ENCODE peak calls at places on chromosomes 2 and 18, in seven cellular contexts. C is tibial artery, S is kidney, B is neural progenitor cell, H is MM.1S, K is AG09309, E is heart right ventricle. M is an unnamed sample.

GRCh38 chr2:231548752-231549151 is 18.5 kb upstream of the NMUR1 start:
- DNase-seq in H (no peak), C (no peak), K (no peak), E (no peak), B (no peak), S (no peak), M (no peak)

GRCh38 chr2:127040169-127040568 is 66.8 kb downstream of the BIN1 start:
- DNase-seq in H (no peak), B (no peak), C (no peak), K (no peak), E (no peak), S (no peak), M (no peak)

GRCh38 chr2:40431600-40431955 is 20.3 kb downstream of the SLC8A1 start:
- DNase-seq in E (no peak), K (peak), B (no peak), S (no peak), H (no peak), C (peak), M (peak)

GRCh38 chr2:219178377-219179175 is 501 bp downstream of the RETREG2 start:
- DNase-seq in E (peak), C (peak), H (peak), S (no peak), B (peak), K (no peak), M (peak)

GRCh38 chr2:188786368-188786781 is 187.8 kb upstream of the COL3A1 start:
- DNase-seq in C (no peak), S (no peak), B (no peak), K (peak), H (no peak), E (peak), M (peak)

GRCh38 chr18:61738042-61738441 is 154.8 kb downstream of the RNF152 start:
- DNase-seq in C (peak), E (no peak), B (no peak), K (no peak), S (no peak), H (no peak), M (peak)

GRCh38 chr2:118539290-118539689 is 308.2 kb downstream of the EN1 start:
- DNase-seq in E (peak), S (no peak), H (no peak), K (peak), B (peak), C (peak), M (peak)

GRCh38 chr2:241213036-241213435 is 24.6 kb downstream of the ANO7 start:
- DNase-seq in S (no peak), B (no peak), K (no peak), C (no peak), H (no peak), E (no peak), M (no peak)

GRCh38 chr2:57877811-57878572 is 168.6 kb upstream of the VRK2 start:
- DNase-seq in S (no peak), H (no peak), E (no peak), B (no peak), C (no peak), K (no peak), M (no peak)

GRCh38 chr2:176583530-176584101 is 314.4 kb downstream of the MTX2 start:
- DNase-seq in E (no peak), H (no peak), C (no peak), S (peak), K (no peak), B (no peak), M (no peak)

GRCh38 chr18:56238576-56238975 is 399.8 kb downstream of the TXNL1 start:
- DNase-seq in K (no peak), H (no peak), B (no peak), E (no peak), C (no peak), S (no peak), M (no peak)
- TF ChIP-seq CTCF in K (no peak), H (peak), B (peak), E (no peak), C (no peak), S (no peak), M (no peak)

DNA sequence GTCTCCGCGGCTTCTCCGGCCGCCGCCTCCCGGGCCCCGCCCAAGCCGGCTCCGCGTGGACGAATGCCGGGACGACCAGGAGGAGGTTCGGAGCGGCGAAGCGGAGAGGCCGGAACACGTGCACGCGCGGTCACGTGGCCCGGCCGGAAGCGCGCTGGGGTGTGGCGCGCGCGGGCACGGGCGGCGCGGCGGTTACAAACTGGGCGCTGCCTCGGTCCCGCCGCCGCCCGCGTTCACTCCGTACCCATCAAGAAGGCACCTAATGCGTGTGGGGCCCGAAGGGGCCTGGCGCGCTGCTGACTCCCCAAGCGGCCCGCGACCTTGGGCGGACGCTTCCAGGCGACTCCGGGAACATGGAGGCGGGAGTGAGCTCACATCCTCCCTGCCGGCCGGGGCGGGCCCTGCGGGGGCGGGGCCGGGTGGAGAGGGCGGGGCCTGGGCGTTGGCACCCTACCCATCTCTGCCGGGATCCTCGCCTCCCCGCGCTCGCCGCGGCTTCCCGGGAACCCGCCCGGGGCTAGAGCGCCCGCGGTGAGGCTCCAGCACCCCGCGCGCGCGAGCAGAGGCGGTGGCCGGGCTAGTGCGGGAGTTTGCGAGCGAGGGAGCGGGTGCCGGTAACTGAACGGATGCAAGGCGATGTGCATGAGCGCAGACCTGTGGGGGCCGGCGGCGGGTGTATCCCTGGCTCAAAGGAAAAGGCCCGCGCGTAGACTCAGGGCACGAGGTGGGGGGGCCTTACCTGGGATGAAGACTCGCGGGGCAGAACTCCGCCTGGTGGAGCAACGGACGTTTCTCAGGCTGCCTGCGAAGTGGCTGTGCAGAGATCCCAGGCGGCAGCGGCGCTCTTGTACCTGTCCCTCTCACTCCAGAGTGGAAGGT is at the start of gene TMEM185B:
- DNase-seq in E (peak), S (peak), B (peak), C (peak), K (no peak), H (peak), M (peak)
- H3K4me3 ChIP-seq in E (peak), S (peak), B (peak), C (peak), K (peak), H (peak), M (peak)

GRCh38 chr2:201116115-201116958 is at the start of gene CFLAR:
- DNase-seq in E (peak), S (peak), C (peak), B (peak), K (no peak), H (peak), M (peak)
- TF ChIP-seq CTCF in E (no peak), S (no peak), C (no peak), B (no peak), K (no peak), H (no peak), M (no peak)

DNA sequence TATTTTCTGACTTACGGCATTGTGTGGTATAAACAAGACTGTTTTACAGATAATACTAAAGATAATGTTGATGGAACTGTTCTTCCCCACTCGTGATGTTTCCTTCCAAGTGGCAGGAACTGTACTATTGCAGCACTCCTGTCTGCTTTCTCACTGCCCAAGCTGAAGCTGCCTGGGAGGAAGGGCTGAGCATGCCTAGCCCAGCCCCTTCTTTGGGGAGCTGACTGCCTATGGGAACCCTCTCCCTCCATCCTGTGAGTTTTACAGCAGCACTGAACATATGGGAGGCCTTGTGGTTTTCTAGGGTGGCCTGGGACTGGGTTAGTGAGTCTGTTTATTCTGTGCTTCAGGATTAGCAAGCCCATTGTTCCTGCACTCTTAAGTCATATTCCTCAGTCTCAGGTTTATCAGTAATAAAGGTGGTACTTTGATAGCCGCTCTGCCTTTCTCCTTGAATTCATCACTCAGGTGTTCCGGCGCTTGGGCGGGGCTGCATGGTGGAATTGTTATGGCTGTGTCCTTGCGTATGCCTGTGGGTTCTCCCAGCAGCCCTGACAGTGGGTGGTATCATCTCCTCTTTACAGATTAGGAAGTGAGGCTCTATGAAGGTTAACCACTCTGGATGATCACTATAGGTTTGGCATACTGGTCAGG is 379.7 kb downstream of the PTPRM start:
- DNase-seq in H (no peak), S (peak), B (peak), E (no peak), C (no peak), K (peak), M (peak)
- H3K4me3 ChIP-seq in H (no peak), S (peak), B (no peak), E (peak), C (no peak), K (peak), M (peak)

DNA sequence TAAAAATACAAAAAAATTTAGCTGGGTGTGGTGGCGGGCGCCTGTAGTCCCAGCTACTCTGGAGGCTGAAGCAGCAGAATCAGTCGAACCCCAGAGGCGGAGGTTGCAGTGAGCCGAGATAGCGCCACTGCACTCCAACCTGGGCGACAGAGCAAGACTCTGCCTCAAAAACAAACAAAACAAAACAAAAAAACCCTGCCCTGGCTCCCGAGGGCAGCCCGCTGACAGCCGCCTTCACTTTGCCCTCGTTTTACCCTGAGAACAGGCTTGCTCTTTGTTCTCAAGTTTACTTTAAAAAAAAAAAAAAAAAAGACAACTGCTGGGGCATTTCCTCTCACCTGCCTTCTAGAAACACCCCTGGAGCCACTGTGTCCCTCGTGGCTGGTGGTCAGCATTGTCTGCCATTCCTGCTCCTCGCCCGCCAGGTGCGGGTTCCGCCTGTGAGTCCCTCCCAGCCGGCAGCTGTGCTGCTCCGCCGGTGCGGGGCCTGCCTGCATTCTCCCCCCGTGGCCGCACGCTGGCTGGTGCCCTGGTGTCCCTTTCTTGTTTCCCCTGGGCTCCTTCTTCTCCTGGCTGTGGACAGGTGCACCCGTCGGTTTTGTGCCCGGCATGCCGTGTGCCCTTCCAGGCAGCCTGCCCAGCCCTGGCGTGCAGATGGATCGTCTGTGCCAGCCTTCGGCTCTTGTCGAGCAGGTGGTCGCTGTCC is 105.7 kb downstream of the USP40 start:
- DNase-seq in B (no peak), E (no peak), C (no peak), K (no peak), H (no peak), S (peak), M (no peak)
- TF ChIP-seq CTCF in B (no peak), E (no peak), C (no peak), K (no peak), H (no peak), S (no peak), M (no peak)